ENCODE peak calls at places on chromosome 7, in four cellular contexts. D is heart left ventricle, Y is OCI-LY7, K is suprapubic skin. P is an unnamed sample.

GRCh38 chr7:130890176-130891020 is 156.4 kb upstream of the KLF14 start:
- DNase-seq in Y (no peak), D (no peak), K (no peak), P (no peak)

GRCh38 chr7:37180828-37181549 is 267.7 kb downstream of the ELMO1 start:
- DNase-seq in D (no peak), K (no peak), Y (no peak), P (no peak)

GRCh38 chr7:87038993-87039716 is 20.3 kb downstream of the ELAPOR2 start:
- DNase-seq in K (no peak), D (no peak), Y (no peak), P (no peak)

GRCh38 chr7:32583791-32584190 is 88.5 kb downstream of the AVL9 start:
- DNase-seq in K (no peak), Y (no peak), D (no peak), P (no peak)

GRCh38 chr7:77258014-77258413 is 58.4 kb upstream of the FGL2 start:
- DNase-seq in D (no peak), Y (no peak), K (no peak), P (no peak)

GRCh38 chr7:18666107-18666728 is 170.7 kb downstream of the HDAC9 start:
- DNase-seq in Y (peak; percentile 85), K (peak; percentile 84), D (peak; percentile 79), P (peak; percentile 45)

GRCh38 chr7:128437426-128438332 is 18.0 kb upstream of the HILPDA start:
- DNase-seq in Y (peak; percentile 24), D (no peak), K (no peak), P (no peak)

GRCh38 chr7:69757990-69758430 is 159.7 kb downstream of the AUTS2 start:
- DNase-seq in Y (no peak), D (no peak), K (no peak), P (no peak)

GRCh38 chr7:91064938-91065337 is 199.3 kb upstream of the FZD1 start:
- DNase-seq in K (no peak), Y (no peak), D (no peak), P (no peak)

GRCh38 chr7:71784180-71784579 is 628.0 kb downstream of the CALN1 start:
- DNase-seq in Y (no peak), D (no peak), K (no peak), P (no peak)

GRCh38 chr7:157703131-157703530 is 366.3 kb downstream of the DNAJB6 start:
- DNase-seq in K (no peak), D (no peak), Y (no peak), P (no peak)

GRCh38 chr7:44393238-44394111 is 68.1 kb upstream of the CAMK2B start:
- DNase-seq in D (no peak), K (no peak), Y (no peak), P (no peak)

GRCh38 chr7:142581341-142581740 is 167.9 kb upstream of the PRSS1 start:
- DNase-seq in D (no peak), K (no peak), Y (peak; percentile 55), P (peak; percentile 26)

GRCh38 chr7:29375641-29376562 is 181.3 kb downstream of the CHN2 start:
- DNase-seq in K (no peak), Y (no peak), D (no peak), P (peak; percentile 34)

GRCh38 chr7:106167439-106168136 is 55.5 kb upstream of the SYPL1 start:
- DNase-seq in D (no peak), Y (no peak), K (no peak), P (no peak)

GRCh38 chr7:36448781-36449379 is 59.2 kb downstream of the ANLN start:
- DNase-seq in Y (no peak), K (no peak), D (no peak), P (no peak)

GRCh38 chr7:101828308-101829020 is 11.0 kb downstream of the CUX1 start:
- DNase-seq in D (no peak), K (no peak), Y (no peak), P (no peak)

GRCh38 chr7:69129524-69129923 is 468.8 kb upstream of the AUTS2 start:
- DNase-seq in D (no peak), Y (no peak), K (no peak), P (no peak)

GRCh38 chr7:1651897-1652296 is 18.2 kb upstream of the ELFN1 start:
- DNase-seq in D (no peak), Y (no peak), K (no peak), P (no peak)

GRCh38 chr7:108057951-108058391 is 55.0 kb upstream of the LAMB1 start:
- DNase-seq in D (no peak), K (no peak), Y (no peak), P (no peak)

GRCh38 chr7:79664884-79665676 is 211.6 kb upstream of the MAGI2 start:
- DNase-seq in Y (no peak), K (no peak), D (peak; percentile 54), P (no peak)

GRCh38 chr7:108004220-108005142 is 1.5 kb upstream of the LAMB1 start:
- DNase-seq in Y (no peak), K (no peak), D (no peak), P (no peak)

GRCh38 chr7:81070956-81071355 is 152.1 kb upstream of the SEMA3C start:
- DNase-seq in K (no peak), D (peak; percentile 47), Y (no peak), P (no peak)

GRCh38 chr7:44278451-44279161 is 46.8 kb downstream of the CAMK2B start:
- DNase-seq in Y (no peak), D (no peak), K (peak; percentile 42), P (no peak)

GRCh38 chr7:90736968-90737939 is 141.1 kb downstream of the CDK14 start:
- DNase-seq in D (no peak), Y (peak; percentile 88), K (no peak), P (no peak)

GRCh38 chr7:157987906-157988305 is 599.7 kb downstream of the PTPRN2 start:
- DNase-seq in K (no peak), Y (no peak), D (peak; percentile 44), P (no peak)

GRCh38 chr7:131625817-131626372 is 69.5 kb upstream of the PODXL start:
- DNase-seq in D (peak; percentile 78), Y (no peak), K (no peak), P (peak; percentile 37)

GRCh38 chr7:121798076-121798475 is 74.9 kb upstream of the PTPRZ1 start:
- DNase-seq in Y (no peak), D (no peak), K (no peak), P (no peak)

GRCh38 chr7:148110097-148110868 is 480.3 kb upstream of the C7orf33 start:
- DNase-seq in Y (no peak), D (no peak), K (no peak), P (no peak)
- TF ChIP-seq CTCF in Y (no peak), D (no peak), K (no peak), P (no peak)

DNA sequence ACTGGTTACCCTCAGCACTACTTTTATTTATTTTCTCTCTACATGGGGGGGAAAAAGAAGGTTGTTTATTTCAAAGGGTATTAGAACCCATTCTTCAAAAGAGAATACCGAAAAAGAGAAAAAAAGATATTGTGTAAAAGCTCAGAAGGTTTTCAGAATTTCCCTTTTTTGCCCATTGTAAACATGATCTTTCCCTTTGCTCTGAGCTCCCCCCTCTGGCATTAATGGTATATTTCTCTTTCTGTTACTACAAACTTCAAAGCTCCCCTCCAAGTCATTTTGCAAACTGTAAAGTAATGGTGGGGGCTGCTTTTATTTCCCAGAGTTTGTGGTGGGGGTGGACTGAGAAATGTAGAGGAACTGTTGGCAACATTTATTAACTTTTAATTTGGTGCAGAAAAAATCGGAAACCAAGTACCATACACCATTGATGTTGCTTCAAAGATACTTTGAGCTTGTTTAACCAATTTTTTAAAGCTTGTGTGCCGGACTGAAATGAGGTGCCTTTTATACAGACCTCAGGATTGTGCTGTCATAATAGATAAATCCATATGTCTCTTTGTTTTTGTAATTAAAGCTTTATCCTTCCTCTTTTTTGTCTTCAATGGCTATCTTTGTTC is 181.5 kb downstream of the EXOC4 start:
- DNase-seq in D (no peak), Y (peak; percentile 9), K (no peak), P (peak; percentile 13)
- TF ChIP-seq CTCF in D (peak; percentile 43), Y (peak; percentile 73), K (peak; percentile 14), P (peak; percentile 60)

GRCh38 chr7:15007507-15007906 is 105.0 kb upstream of the DGKB start:
- DNase-seq in D (no peak), Y (no peak), K (no peak), P (no peak)
- TF ChIP-seq CTCF in D (no peak), Y (peak; percentile 46), K (no peak), P (no peak)

DNA sequence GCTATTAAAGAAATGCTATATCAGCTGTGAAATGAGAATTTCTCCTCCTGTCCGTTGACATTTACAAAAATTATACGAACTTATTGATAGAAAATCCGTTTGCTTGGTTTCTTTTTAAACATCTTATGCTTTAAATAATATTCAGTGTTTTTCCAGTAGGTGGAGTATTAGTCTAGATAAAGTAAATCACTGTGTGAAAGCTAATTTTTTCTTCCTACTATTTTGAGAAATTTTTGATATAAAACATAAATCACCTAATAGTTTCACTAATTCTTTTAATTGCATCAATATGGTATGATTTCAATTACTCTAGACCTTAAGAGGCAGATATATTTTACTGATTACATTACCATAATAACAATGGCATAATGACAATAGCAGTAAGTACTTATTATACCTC is 335.2 kb upstream of the C7orf33 start:
- DNase-seq in Y (peak; percentile 11), K (no peak), D (no peak), P (no peak)
- TF ChIP-seq CTCF in Y (peak; percentile 71), K (no peak), D (peak; percentile 19), P (peak; percentile 44)

GRCh38 chr7:47142169-47142866 is 439.6 kb downstream of the TNS3 start:
- DNase-seq in Y (no peak), K (no peak), D (no peak), P (no peak)
- TF ChIP-seq CTCF in Y (no peak), K (no peak), D (no peak), P (no peak)